ENCODE peak calls at places on chromosome 13, in nine cellular contexts. N is AG10803, E is upper lobe of left lung, W is kidney epithelial cell, C is K562, U is transverse colon, F is AG04449, R is RWPE1, V is brain microvascular endothelial cell. G is an unnamed sample.

GRCh38 chr13:78436311-78436710 is 167.0 kb downstream of the POU4F1 start:
- DNase-seq in N (no peak), E (no peak), W (no peak), C (no peak), U (no peak), F (no peak), R (no peak), V (no peak), G (no peak)

GRCh38 chr13:25372275-25373081 is 704 bp downstream of the ATP8A2 start:
- DNase-seq in N (no peak), E (no peak), W (no peak), C (no peak), U (no peak), F (no peak), R (no peak), V (no peak), G (no peak)

GRCh38 chr13:33446821-33447481 is 161.4 kb upstream of the STARD13 start:
- DNase-seq in N (peak), E (peak), W (no peak), C (no peak), U (no peak), F (no peak), R (peak), V (no peak), G (no peak)

GRCh38 chr13:107884564-107884963 is 330.8 kb downstream of the LIG4 start:
- DNase-seq in N (no peak), E (no peak), W (no peak), C (no peak), U (no peak), F (no peak), R (no peak), V (no peak), G (no peak)

GRCh38 chr13:51549050-51549449 is 35.2 kb upstream of the WDFY2 start:
- DNase-seq in N (no peak), E (peak), W (no peak), C (peak), U (no peak), F (no peak), R (no peak), V (no peak), G (no peak)

GRCh38 chr13:41006296-41006695 is 12.8 kb downstream of the ELF1 start:
- DNase-seq in N (no peak), E (no peak), W (no peak), C (peak), U (no peak), F (no peak), R (no peak), V (no peak), G (no peak)

GRCh38 chr13:64054306-64054705 is 2638.7 kb upstream of the PCDH20 start:
- DNase-seq in N (no peak), E (no peak), W (no peak), C (no peak), U (no peak), F (no peak), R (no peak), V (no peak), G (no peak)

GRCh38 chr13:21326155-21327030 is 132.7 kb downstream of the ZDHHC20 start:
- DNase-seq in N (peak), E (peak), W (no peak), C (no peak), U (peak), F (no peak), R (peak), V (peak), G (no peak)

GRCh38 chr13:42649761-42650289 is 75.9 kb downstream of the TNFSF11 start:
- DNase-seq in N (no peak), E (no peak), W (no peak), C (no peak), U (no peak), F (no peak), R (no peak), V (no peak), G (no peak)

GRCh38 chr13:46057251-46058015 is 4.9 kb upstream of the ZC3H13 start:
- DNase-seq in N (peak), E (no peak), W (no peak), C (no peak), U (no peak), F (no peak), R (no peak), V (peak), G (no peak)

GRCh38 chr13:52809310-52809769 is 39.1 kb downstream of the PCDH8 start:
- DNase-seq in N (peak), E (peak), W (peak), C (peak), U (peak), F (no peak), R (peak), V (peak), G (no peak)

DNA sequence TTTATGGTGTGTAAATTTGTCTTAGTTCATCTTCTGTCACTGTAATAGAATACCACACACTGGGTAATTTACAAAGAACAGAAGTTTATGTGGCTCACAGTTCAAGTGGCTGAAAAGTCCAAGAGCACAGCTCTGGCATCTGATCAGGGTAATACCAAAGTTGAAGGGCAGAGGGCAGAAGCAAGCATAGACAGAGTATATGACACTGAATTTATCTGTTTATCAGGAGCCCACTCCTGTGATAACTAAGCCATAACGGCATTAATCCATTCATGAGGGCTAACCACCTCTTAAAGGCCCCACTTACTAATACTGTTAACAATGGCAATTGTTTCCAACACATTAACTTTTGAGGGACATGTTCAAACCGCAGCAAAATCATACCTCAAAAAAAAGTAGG is 4.0 kb upstream of the RFXAP start:
- DNase-seq in N (no peak), E (no peak), W (no peak), C (peak), U (no peak), F (no peak), R (no peak), V (no peak), G (no peak)
- TF ChIP-seq CTCF in N (peak), E (no peak), W (peak), C (peak), U (no peak), F (no peak), R (peak), V (peak), G (peak)

GRCh38 chr13:36453518-36453917 is 21.2 kb downstream of the CCNA1 start:
- DNase-seq in N (peak), E (no peak), W (no peak), C (no peak), U (no peak), F (no peak), R (no peak), V (no peak), G (no peak)
- TF ChIP-seq CTCF in N (peak), E (no peak), W (peak), C (no peak), U (no peak), F (peak), R (no peak), V (peak), G (peak)

GRCh38 chr13:50244355-50244912 is 229.2 kb downstream of the KCNRG start:
- DNase-seq in N (no peak), E (no peak), W (no peak), C (no peak), U (no peak), F (no peak), R (no peak), V (no peak), G (no peak)
- TF ChIP-seq CTCF in N (no peak), E (no peak), W (no peak), C (no peak), U (no peak), F (no peak), R (no peak), V (no peak), G (no peak)

DNA sequence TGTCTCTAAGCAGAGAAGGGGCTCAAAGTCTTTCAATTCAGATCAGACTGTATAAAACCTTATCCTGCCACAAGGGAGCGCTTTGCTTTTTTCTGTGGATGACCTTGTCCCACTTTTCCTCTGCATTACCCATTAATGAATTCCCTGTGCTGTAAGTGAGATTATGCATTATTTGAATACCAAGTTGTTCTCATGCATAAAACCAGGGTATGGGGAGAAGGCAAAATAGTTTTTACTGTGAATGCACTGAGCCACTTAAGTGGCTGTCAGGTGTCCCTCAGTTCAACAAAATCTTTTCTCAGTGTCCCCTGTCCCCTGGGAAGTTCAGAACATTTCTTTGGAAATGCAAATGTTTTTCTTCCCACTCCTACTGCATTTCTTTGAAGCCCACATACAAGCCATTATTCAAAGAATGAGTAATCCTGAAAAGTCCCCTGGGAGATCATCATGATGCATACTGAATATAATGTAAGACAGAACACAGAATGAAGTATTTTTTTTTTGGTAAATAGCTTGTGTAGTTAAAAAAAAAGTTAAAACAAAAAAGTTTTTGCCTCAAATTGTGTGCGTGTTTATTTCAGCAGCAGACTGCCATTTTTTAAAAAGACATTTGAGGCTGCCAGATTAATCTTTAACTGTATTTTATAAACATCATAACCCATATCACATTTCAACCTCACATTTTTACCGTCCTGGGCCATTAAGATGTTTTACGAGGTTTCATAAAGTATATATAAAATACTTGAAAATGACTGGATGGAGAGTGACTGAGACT is 506.7 kb upstream of the PCDH9 start:
- DNase-seq in N (peak), E (no peak), W (peak), C (peak), U (no peak), F (no peak), R (no peak), V (peak), G (no peak)
- TF ChIP-seq CTCF in N (peak), E (no peak), W (peak), C (no peak), U (peak), F (no peak), R (no peak), V (peak), G (peak)

GRCh38 chr13:102260256-102260655 is 141.6 kb downstream of the FGF14 start:
- DNase-seq in N (no peak), E (no peak), W (no peak), C (no peak), U (no peak), F (no peak), R (no peak), V (no peak), G (no peak)
- TF ChIP-seq CTCF in N (no peak), E (no peak), W (no peak), C (no peak), U (no peak), F (no peak), R (no peak), V (no peak), G (no peak)

GRCh38 chr13:100470841-100471505 is 117.6 kb downstream of the GGACT start:
- DNase-seq in N (no peak), E (no peak), W (no peak), C (no peak), U (no peak), F (no peak), R (no peak), V (no peak), G (no peak)

GRCh38 chr13:100473493-100474044 is 115.0 kb downstream of the GGACT start:
- DNase-seq in N (no peak), E (no peak), W (no peak), C (no peak), U (no peak), F (no peak), R (no peak), V (no peak), G (no peak)

GRCh38 chr13:100478107-100478809 is 110.3 kb downstream of the GGACT start:
- DNase-seq in N (no peak), E (no peak), W (no peak), C (no peak), U (no peak), F (no peak), R (no peak), V (no peak), G (no peak)

GRCh38 chr13:100473087-100473486 is 115.5 kb downstream of the GGACT start:
- DNase-seq in N (no peak), E (no peak), W (no peak), C (peak), U (no peak), F (no peak), R (no peak), V (no peak), G (no peak)
- TF ChIP-seq CTCF in N (no peak), E (no peak), W (no peak), C (no peak), U (no peak), F (no peak), R (no peak), V (no peak), G (no peak)

GRCh38 chr13:100594731-100595130 is 6.1 kb upstream of the GGACT start:
- DNase-seq in N (no peak), E (no peak), W (no peak), C (peak), U (peak), F (no peak), R (no peak), V (no peak), G (no peak)
- TF ChIP-seq CTCF in N (no peak), E (no peak), W (peak), C (peak), U (peak), F (no peak), R (no peak), V (peak), G (peak)

DNA sequence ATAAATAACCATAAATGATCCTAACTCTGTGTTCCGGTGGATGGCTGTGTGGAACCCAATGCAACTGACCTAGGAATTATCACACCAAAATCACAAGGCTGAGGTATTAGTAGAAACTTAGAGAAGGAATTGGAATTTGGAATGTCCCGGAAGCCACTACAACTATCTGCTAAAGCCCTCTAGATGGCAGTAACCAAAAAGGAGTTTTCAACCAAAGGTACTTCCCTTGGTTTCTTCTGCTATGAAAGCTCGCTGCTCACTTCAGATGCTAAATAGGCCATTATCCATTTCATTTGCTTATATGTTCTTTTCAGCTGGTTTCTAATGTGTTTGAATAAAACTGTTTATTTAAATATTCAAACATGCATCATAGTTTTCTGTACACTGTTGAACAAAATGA is 1589.1 kb upstream of the SPRY2 start:
- DNase-seq in N (no peak), E (no peak), W (peak), C (no peak), U (no peak), F (no peak), R (peak), V (no peak), G (no peak)
- TF ChIP-seq CTCF in N (no peak), E (no peak), W (peak), C (no peak), U (no peak), F (no peak), R (peak), V (peak), G (peak)

GRCh38 chr13:98888222-98888889 is 89.5 kb downstream of the DOCK9 start:
- DNase-seq in N (no peak), E (no peak), W (no peak), C (no peak), U (no peak), F (no peak), R (no peak), V (no peak), G (no peak)

GRCh38 chr13:98889419-98890079 is 88.3 kb downstream of the DOCK9 start:
- DNase-seq in N (no peak), E (no peak), W (no peak), C (no peak), U (no peak), F (no peak), R (peak), V (no peak), G (no peak)

GRCh38 chr13:98890920-98891319 is 86.9 kb downstream of the DOCK9 start:
- DNase-seq in N (no peak), E (no peak), W (no peak), C (no peak), U (no peak), F (no peak), R (no peak), V (no peak), G (no peak)

GRCh38 chr13:98888890-98889279 is 89.0 kb downstream of the DOCK9 start:
- DNase-seq in N (no peak), E (no peak), W (no peak), C (no peak), U (no peak), F (no peak), R (no peak), V (no peak), G (no peak)

DNA sequence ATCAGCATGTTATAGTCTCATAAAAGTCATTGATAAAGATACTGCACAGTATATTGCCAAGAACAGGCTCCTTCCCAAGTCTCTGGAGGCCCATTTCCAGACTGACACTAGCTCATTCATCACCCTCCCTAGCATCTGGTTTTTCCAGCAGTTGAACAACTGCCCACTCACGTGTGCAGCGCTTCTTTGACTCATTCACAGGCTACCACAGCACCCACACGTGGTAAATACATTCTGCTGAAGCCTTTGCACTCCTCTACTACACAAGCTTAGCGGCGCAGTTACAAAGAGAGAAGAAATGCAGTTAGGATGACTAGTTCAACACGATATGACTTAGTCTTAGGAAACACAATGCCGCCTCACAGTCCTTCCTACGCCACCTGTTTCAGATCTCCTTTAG is 87.7 kb downstream of the DOCK9 start:
- DNase-seq in N (peak), E (no peak), W (peak), C (no peak), U (no peak), F (peak), R (peak), V (peak), G (no peak)
- TF ChIP-seq CTCF in N (no peak), E (no peak), W (no peak), C (no peak), U (no peak), F (no peak), R (no peak), V (no peak), G (no peak)

G was measured in chondrocyte.